ENCODE peak calls at places on chromosomes 5 and 9, in four cellular contexts. I is CD4-positive, alpha-beta T cell; F is HFF-Myc; X is AG04449. O is an unnamed sample.

GRCh38 chr5:138082033-138082432 is 1.8 kb upstream of the WNT8A start:
- DNase-seq in I (no peak), F (no peak), X (no peak), O (no peak)

GRCh38 chr5:10192309-10192708 is 57.4 kb downstream of the ATPSCKMT start:
- DNase-seq in I (no peak), F (peak), X (peak), O (no peak)

GRCh38 chr5:17228833-17229291 is 11.4 kb downstream of the BASP1 start:
- DNase-seq in I (no peak), F (no peak), X (no peak), O (no peak)

GRCh38 chr5:52771343-52772039 is 16.2 kb upstream of the ITGA1 start:
- DNase-seq in I (no peak), F (no peak), X (no peak), O (no peak)

GRCh38 chr9:128127990-128128835 is 684 bp upstream of the PTGES2 start:
- DNase-seq in I (peak), F (peak), X (peak), O (peak)

GRCh38 chr9:31799953-31800609 is 584.4 kb upstream of the ACO1 start:
- DNase-seq in I (no peak), F (no peak), X (no peak), O (no peak)

GRCh38 chr5:168428552-168428951 is 57.7 kb upstream of the RARS1 start:
- DNase-seq in I (no peak), F (no peak), X (no peak), O (no peak)

GRCh38 chr5:152811985-152812384 is 406.9 kb upstream of the NMUR2 start:
- DNase-seq in I (no peak), F (peak), X (no peak), O (no peak)

GRCh38 chr5:151094054-151094858 is 13.4 kb upstream of the TNIP1 start:
- DNase-seq in I (no peak), F (no peak), X (no peak), O (no peak)

GRCh38 chr5:32769711-32770110 is 58.6 kb downstream of the NPR3 start:
- DNase-seq in I (no peak), F (no peak), X (no peak), O (no peak)

GRCh38 chr5:77743181-77743580 is 33.0 kb downstream of the TBCA start:
- DNase-seq in I (no peak), F (no peak), X (no peak), O (no peak)

GRCh38 chr5:52657231-52657645 is 130.5 kb upstream of the ITGA1 start:
- DNase-seq in I (no peak), F (no peak), X (no peak), O (no peak)

GRCh38 chr9:116491219-116491618 is 195.9 kb upstream of the TRIM32 start:
- DNase-seq in I (no peak), F (no peak), X (no peak), O (no peak)
- TF ChIP-seq CTCF in I (no peak), F (no peak), X (no peak), O (no peak)

GRCh38 chr5:116544542-116545241 is 29.9 kb downstream of the SEMA6A start:
- DNase-seq in I (no peak), F (no peak), X (no peak), O (no peak)
- TF ChIP-seq CTCF in I (no peak), F (no peak), X (no peak), O (no peak)

GRCh38 chr9:117156771-117157535 is 257.9 kb downstream of the ASTN2 start:
- DNase-seq in I (no peak), F (no peak), X (no peak), O (no peak)

GRCh38 chr9:117149996-117150395 is 264.9 kb downstream of the ASTN2 start:
- DNase-seq in I (no peak), F (no peak), X (no peak), O (no peak)

GRCh38 chr9:117156150-117156688 is 258.6 kb downstream of the ASTN2 start:
- DNase-seq in I (no peak), F (no peak), X (no peak), O (no peak)

GRCh38 chr9:117153021-117153420 is 261.8 kb downstream of the ASTN2 start:
- DNase-seq in I (no peak), F (peak), X (peak), O (no peak)
- TF ChIP-seq CTCF in I (no peak), F (no peak), X (no peak), O (no peak)

DNA sequence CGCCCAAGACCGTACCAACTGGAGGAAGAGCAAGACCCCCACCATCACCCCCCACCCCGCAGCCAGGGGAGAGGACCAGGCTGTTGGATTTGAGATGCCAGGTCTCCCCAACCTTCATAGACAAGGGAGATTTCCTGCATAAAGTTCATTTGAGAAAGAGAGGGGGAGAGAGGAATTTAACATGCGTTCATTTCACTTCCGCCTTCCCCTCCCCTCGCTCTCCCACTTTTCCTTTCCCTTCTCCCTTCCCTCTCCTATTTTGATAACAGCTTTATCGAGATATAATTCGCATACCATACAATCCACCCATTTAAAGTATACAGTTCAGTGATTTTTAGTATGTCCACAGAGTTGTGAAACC is 4.2 kb upstream of the NKX2-5 start:
- DNase-seq in I (no peak), F (no peak), X (no peak), O (no peak)
- TF ChIP-seq CTCF in I (no peak), F (no peak), X (no peak), O (no peak)

GRCh38 chr9:5321058-5321457 is 16.5 kb upstream of the RLN2 start:
- DNase-seq in I (no peak), F (no peak), X (no peak), O (no peak)
- TF ChIP-seq CTCF in I (no peak), F (no peak), X (no peak), O (no peak)

GRCh38 chr9:93684806-93685553 is 108.6 kb downstream of the PHF2 start:
- DNase-seq in I (no peak), F (no peak), X (no peak), O (peak)
- TF ChIP-seq CTCF in I (no peak), F (peak), X (peak), O (no peak)

O was measured in omental fat pad.